ENCODE peak calls at places on chromosomes 7 and 10, in five cellular contexts. Y, C, V, L and U are unnamed samples.
A peak's percentile ranks its signal among the peaks of the same experiment; 100 is the strongest.

GRCh38 chr10:48468866-48469511 is 135.9 kb downstream of the ARHGAP22 start:
- DNase-seq in L (no peak), V (peak; percentile 62), C (no peak), Y (no peak), U (no peak)

GRCh38 chr7:132876576-132876975 is 205.3 kb downstream of the CHCHD3 start:
- DNase-seq in L (no peak), V (no peak), C (no peak), Y (no peak), U (no peak)

GRCh38 chr7:69963388-69963787 is 365.1 kb downstream of the AUTS2 start:
- DNase-seq in C (no peak), V (no peak), L (no peak), Y (no peak), U (no peak)

GRCh38 chr10:68208424-68209042 is 23.4 kb downstream of the ATOH7 start:
- DNase-seq in C (peak; percentile 90), L (no peak), V (no peak), Y (peak; percentile 72), U (no peak)

GRCh38 chr10:7792541-7792940 is 4.6 kb downstream of the ATP5F1C start:
- DNase-seq in Y (peak; percentile 20), V (no peak), L (no peak), C (no peak), U (no peak)

GRCh38 chr10:132479603-132480221 is 57.9 kb upstream of the INPP5A start:
- DNase-seq in Y (no peak), C (no peak), V (peak; percentile 56), L (no peak), U (no peak)

GRCh38 chr7:70571403-70571911 is 560.5 kb upstream of the GALNT17 start:
- DNase-seq in C (peak; percentile 55), L (no peak), V (no peak), Y (peak; percentile 75), U (no peak)

GRCh38 chr7:24158976-24159375 is 125.0 kb upstream of the NPY start:
- DNase-seq in L (no peak), C (no peak), V (no peak), Y (no peak), U (no peak)

GRCh38 chr7:17640730-17641377 is 299.4 kb downstream of the SNX13 start:
- DNase-seq in C (peak; percentile 54), L (no peak), V (no peak), Y (peak; percentile 28), U (no peak)

GRCh38 chr7:71868797-71869196 is 543.3 kb downstream of the CALN1 start:
- DNase-seq in V (no peak), Y (no peak), C (peak; percentile 4), L (no peak), U (no peak)

GRCh38 chr7:28417321-28417940 is 5.1 kb downstream of the CREB5 start:
- DNase-seq in Y (no peak), C (no peak), L (no peak), V (no peak), U (no peak)

GRCh38 chr7:41503438-41503837 is 199.5 kb downstream of the INHBA start:
- DNase-seq in L (no peak), V (no peak), C (no peak), Y (no peak), U (no peak)

GRCh38 chr10:17562572-17562971 is 54.6 kb downstream of the HACD1 start:
- DNase-seq in Y (no peak), C (no peak), V (no peak), L (no peak), U (no peak)

GRCh38 chr10:1102392-1102791 is 46.2 kb downstream of the WDR37 start:
- DNase-seq in V (no peak), Y (no peak), L (no peak), C (no peak), U (no peak)

GRCh38 chr10:14750900-14751575 is 23.7 kb downstream of the FAM107B start:
- DNase-seq in V (no peak), L (no peak), C (no peak), Y (no peak), U (no peak)

GRCh38 chr7:122802211-122802833 is 83.9 kb downstream of the CADPS2 start:
- DNase-seq in Y (no peak), C (no peak), V (no peak), L (no peak), U (no peak)

GRCh38 chr7:38881015-38881414 is 28.0 kb downstream of the VPS41 start:
- DNase-seq in V (no peak), Y (no peak), C (no peak), L (no peak), U (no peak)

GRCh38 chr10:71316081-71316785 is 2.8 kb upstream of the SLC29A3 start:
- DNase-seq in Y (no peak), C (no peak), V (no peak), L (no peak), U (no peak)

GRCh38 chr7:74092964-74093339 is 9.3 kb downstream of the LIMK1 start:
- DNase-seq in Y (no peak), C (no peak), L (no peak), V (peak; percentile 87), U (no peak)

GRCh38 chr7:30169585-30169978 is 34.8 kb downstream of the MTURN start:
- DNase-seq in Y (no peak), L (no peak), V (no peak), C (no peak), U (no peak)

GRCh38 chr7:141074162-141074989 is 512 bp downstream of the TMEM178B start:
- DNase-seq in Y (no peak), L (no peak), C (peak; percentile 31), V (peak; percentile 78), U (peak; percentile 24)

GRCh38 chr7:128081351-128081750 is 50.1 kb upstream of the LRRC4 start:
- DNase-seq in C (no peak), L (no peak), V (peak; percentile 36), Y (no peak), U (peak; percentile 46)

GRCh38 chr7:103445228-103446020 is 583 bp downstream of the SLC26A5 start:
- DNase-seq in L (no peak), Y (no peak), V (peak; percentile 69), C (no peak), U (no peak)

GRCh38 chr10:8156918-8157317 is 102.4 kb downstream of the GATA3 start:
- DNase-seq in Y (no peak), C (no peak), V (no peak), L (no peak), U (no peak)

GRCh38 chr10:34121974-34122282 is 693.2 kb downstream of the PARD3 start:
- DNase-seq in V (no peak), L (no peak), C (no peak), Y (no peak), U (no peak)

GRCh38 chr10:71536332-71536731 is 139.6 kb downstream of the CDH23 start:
- DNase-seq in V (no peak), C (no peak), L (no peak), Y (no peak), U (no peak)

GRCh38 chr7:137986252-137987010 is 15.5 kb downstream of the CREB3L2 start:
- DNase-seq in L (peak; percentile 82), Y (peak; percentile 79), C (no peak), V (no peak), U (no peak)

GRCh38 chr7:28630350-28630749 is 218.0 kb downstream of the CREB5 start:
- DNase-seq in L (no peak), V (no peak), Y (no peak), C (no peak), U (no peak)

GRCh38 chr7:114864278-114864677 is 57.6 kb upstream of the MDFIC start:
- DNase-seq in C (no peak), Y (no peak), V (no peak), L (no peak), U (no peak)

GRCh38 chr7:85204496-85204895 is 17.6 kb upstream of the SEMA3D start:
- DNase-seq in Y (no peak), L (no peak), C (no peak), V (no peak), U (no peak)

GRCh38 chr7:141654551-141654950 is 47.4 kb downstream of the DENND11 start:
- DNase-seq in L (no peak), V (no peak), C (peak; percentile 76), Y (peak; percentile 70), U (no peak)

GRCh38 chr7:1520574-1521234 is 9.8 kb upstream of the MAFK start:
- DNase-seq in Y (peak; percentile 96), V (no peak), C (peak; percentile 100), L (no peak), U (no peak)

GRCh38 chr7:50450691-50451051 is 521 bp upstream of the FIGNL1 start:
- DNase-seq in V (peak; percentile 80), L (no peak), C (peak; percentile 22), Y (no peak), U (no peak)

GRCh38 chr7:109246330-109247077 is 676.8 kb downstream of the DNAJB9 start:
- DNase-seq in V (no peak), C (peak; percentile 5), Y (no peak), L (no peak), U (no peak)

GRCh38 chr7:132145466-132145865 is 430.8 kb downstream of the PLXNA4 start:
- DNase-seq in Y (no peak), C (peak; percentile 74), L (peak; percentile 77), V (no peak), U (no peak)

GRCh38 chr10:69648461-69648860 is 18.4 kb downstream of the FAM241B start:
- DNase-seq in V (peak; percentile 4), L (no peak), Y (no peak), C (no peak), U (no peak)

GRCh38 chr10:69651362-69651761 is 21.3 kb downstream of the FAM241B start:
- DNase-seq in L (no peak), Y (no peak), V (no peak), C (no peak), U (no peak)

GRCh38 chr10:69647819-69648218 is 17.8 kb downstream of the FAM241B start:
- DNase-seq in L (no peak), Y (no peak), C (no peak), V (peak; percentile 22), U (no peak)

GRCh38 chr10:69650589-69651261 is 20.7 kb downstream of the FAM241B start:
- DNase-seq in Y (no peak), C (no peak), L (no peak), V (no peak), U (no peak)

GRCh38 chr10:69649771-69650550 is 19.9 kb downstream of the FAM241B start:
- DNase-seq in C (no peak), V (no peak), L (no peak), Y (no peak), U (no peak)
- H3K9me3 ChIP-seq in C (no peaks in the 10 kb centered on the region), V (no peaks in the 10 kb centered on the region), L (no peaks in the 10 kb centered on the region), Y (no peaks in the 10 kb centered on the region), U (no peaks in the 10 kb centered on the region)

GRCh38 chr10:11261143-11261542 is 243.5 kb downstream of the CELF2 start:
- DNase-seq in C (no peak), L (no peak), Y (no peak), V (no peak), U (no peak)
- H3K4me1 ChIP-seq in C (no peaks in the 10 kb centered on the region), L (peaks cover 71% of the 10 kb centered on the region), Y (no peaks in the 10 kb centered on the region), V (no peaks in the 10 kb centered on the region), U (no peaks in the 10 kb centered on the region)

GRCh38 chr7:66145404-66145843 is 30.8 kb downstream of the CRCP start:
- DNase-seq in L (peak; percentile 72), Y (no peak), C (no peak), V (peak; percentile 86), U (no peak)
- H3K27ac ChIP-seq in L (peak overlapping the region; percentile 27), Y (no peak overlapping the region), C (no peak overlapping the region), V (no peak overlapping the region), U (no peak overlapping the region)

DNA sequence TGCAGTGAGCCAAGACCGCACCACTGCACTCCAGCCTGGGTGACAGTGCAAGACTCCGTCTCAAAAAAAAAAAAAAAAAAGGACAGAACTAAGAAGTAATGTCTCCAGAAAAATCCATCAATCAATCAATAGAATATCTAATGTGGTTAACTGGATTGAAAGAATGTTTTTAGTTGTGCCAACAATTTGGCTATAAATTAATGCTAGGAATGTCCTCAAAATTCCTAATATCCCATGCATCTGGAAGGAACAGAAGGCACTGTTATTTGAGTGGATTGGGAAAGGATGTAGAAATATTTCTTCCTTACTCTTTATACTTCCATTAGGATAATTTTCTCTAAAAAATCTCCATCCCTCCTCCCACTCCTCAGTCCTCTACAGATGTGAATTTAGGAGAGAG is 54.3 kb downstream of the RNLS start:
- DNase-seq in V (no peak), C (no peak), L (no peak), Y (no peak), U (no peak)
- H3K9me3 ChIP-seq in V (no peaks in the 10 kb centered on the region), C (no peaks in the 10 kb centered on the region), L (no peaks in the 10 kb centered on the region), Y (no peaks in the 10 kb centered on the region), U (no peaks in the 10 kb centered on the region)